ENCODE peak calls at places on chromosome 4, in six cellular contexts. B, X, U, P, G and R are unnamed samples.

GRCh38 chr4:166012129-166013078 is 139.4 kb downstream of the TLL1 start:
- DNase-seq in B (peak; percentile 71), X (no peak), U (no peak), P (no peak), G (no peak), R (no peak)

GRCh38 chr4:37837446-37837845 is 11.0 kb downstream of the PGM2 start:
- DNase-seq in B (peak; percentile 22), X (no peak), U (no peak), P (no peak), G (no peak), R (no peak)

GRCh38 chr4:86498560-86499166 is 95.5 kb upstream of the PTPN13 start:
- DNase-seq in B (peak; percentile 71), X (no peak), U (no peak), P (no peak), G (peak; percentile 13), R (no peak)

GRCh38 chr4:53150631-53151488 is 215.0 kb downstream of the SCFD2 start:
- DNase-seq in B (no peak), X (no peak), U (no peak), P (no peak), G (no peak), R (no peak)

GRCh38 chr4:2416564-2417195 is 1.8 kb downstream of the ZFYVE28 start:
- DNase-seq in B (no peak), X (no peak), U (peak; percentile 30), P (no peak), G (peak; percentile 27), R (no peak)

GRCh38 chr4:174084981-174085380 is 198.5 kb downstream of the FBXO8 start:
- DNase-seq in B (no peak), X (no peak), U (no peak), P (no peak), G (no peak), R (no peak)

GRCh38 chr4:153233761-153234371 is 29.6 kb downstream of the TRIM2 start:
- DNase-seq in B (peak; percentile 90), X (peak; percentile 57), U (no peak), P (no peak), G (no peak), R (no peak)

GRCh38 chr4:185384877-185385465 is 10.8 kb downstream of the LRP2BP start:
- DNase-seq in B (no peak), X (no peak), U (no peak), P (no peak), G (no peak), R (no peak)

GRCh38 chr4:2252530-2252924 is 9.4 kb downstream of the MXD4 start:
- DNase-seq in B (no peak), X (no peak), U (no peak), P (peak; percentile 44), G (peak; percentile 2), R (no peak)

GRCh38 chr4:115580901-115581300 is 467.5 kb upstream of the NDST4 start:
- DNase-seq in B (no peak), X (no peak), U (no peak), P (no peak), G (no peak), R (no peak)

GRCh38 chr4:77861500-77861899 is 1.1 kb upstream of the MRPL1 start:
- DNase-seq in B (no peak), X (no peak), U (no peak), P (no peak), G (no peak), R (no peak)

GRCh38 chr4:91448668-91449330 is 855.0 kb upstream of the GRID2 start:
- DNase-seq in B (peak; percentile 53), X (no peak), U (no peak), P (no peak), G (no peak), R (no peak)

GRCh38 chr4:40227284-40227683 is 30.5 kb downstream of the RHOH start:
- DNase-seq in B (no peak), X (no peak), U (no peak), P (no peak), G (no peak), R (no peak)
- TF ChIP-seq CTCF in B (no peak), X (no peak), U (no peak), P (no peak), G (no peak), R (no peak)

GRCh38 chr4:134024251-134024650 is 177.3 kb downstream of the PABPC4L start:
- DNase-seq in B (peak; percentile 23), X (no peak), U (no peak), P (no peak), G (peak; percentile 4), R (no peak)
- TF ChIP-seq CTCF in B (peak; percentile 54), X (no peak), U (no peak), P (no peak), G (peak; percentile 53), R (peak; percentile 45)

GRCh38 chr4:7650606-7651400 is 216.1 kb upstream of the PSAPL1 start:
- DNase-seq in B (peak; percentile 62), X (no peak), U (no peak), P (no peak), G (peak; percentile 42), R (no peak)
- TF ChIP-seq CTCF in B (peak; percentile 44), X (no peak), U (no peak), P (no peak), G (no peak), R (no peak)

GRCh38 chr4:26060286-26060685 is 146.3 kb downstream of the SMIM20 start:
- DNase-seq in B (peak; percentile 41), X (no peak), U (no peak), P (no peak), G (no peak), R (no peak)

GRCh38 chr4:26059391-26060154 is 145.6 kb downstream of the SMIM20 start:
- DNase-seq in B (no peak), X (no peak), U (no peak), P (no peak), G (no peak), R (no peak)

GRCh38 chr4:26062221-26062620 is 148.2 kb downstream of the SMIM20 start:
- DNase-seq in B (no peak), X (no peak), U (no peak), P (no peak), G (no peak), R (no peak)

GRCh38 chr4:26058537-26058936 is 144.5 kb downstream of the SMIM20 start:
- DNase-seq in B (no peak), X (no peak), U (no peak), P (no peak), G (no peak), R (no peak)

GRCh38 chr4:26061248-26061986 is 147.4 kb downstream of the SMIM20 start:
- DNase-seq in B (peak; percentile 77), X (no peak), U (no peak), P (no peak), G (peak; percentile 16), R (no peak)
- TF ChIP-seq CTCF in B (peak; percentile 75), X (peak; percentile 13), U (no peak), P (peak; percentile 39), G (peak; percentile 54), R (peak; percentile 68)

GRCh38 chr4:31366041-31366440 is 645.9 kb downstream of the PCDH7 start:
- DNase-seq in B (peak; percentile 61), X (no peak), U (no peak), P (no peak), G (no peak), R (no peak)

GRCh38 chr4:31375936-31376335 is 655.8 kb downstream of the PCDH7 start:
- DNase-seq in B (no peak), X (no peak), U (no peak), P (no peak), G (no peak), R (no peak)

GRCh38 chr4:31365006-31365690 is 645.0 kb downstream of the PCDH7 start:
- DNase-seq in B (no peak), X (no peak), U (no peak), P (no peak), G (no peak), R (no peak)

DNA sequence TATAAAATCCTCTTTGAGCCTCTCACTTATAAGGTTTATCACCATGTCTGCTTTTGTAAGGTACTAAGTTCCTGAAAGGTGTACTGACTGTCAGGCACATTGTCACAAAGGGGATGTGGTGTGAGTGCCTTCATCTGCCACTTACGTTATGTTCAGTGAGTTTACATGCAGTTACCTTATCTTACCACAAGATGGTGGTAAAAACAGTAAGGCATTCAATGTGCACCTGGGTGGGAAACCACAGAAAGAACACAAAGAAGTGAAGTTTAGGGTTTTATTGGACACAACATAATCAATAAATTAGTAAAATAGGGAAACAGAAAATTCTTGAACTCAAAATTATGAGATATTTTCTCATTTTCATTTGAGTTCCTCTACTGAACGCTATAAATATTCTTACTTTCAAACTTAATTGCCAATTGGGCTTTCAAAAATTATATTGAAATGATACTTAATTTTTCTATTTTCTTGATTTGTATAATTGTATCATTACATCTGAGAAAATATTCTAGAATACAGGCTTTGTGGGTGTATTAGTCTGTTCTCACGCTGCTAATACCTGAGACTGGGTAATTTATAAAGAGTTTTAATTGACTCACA is 650.8 kb downstream of the PCDH7 start:
- DNase-seq in B (peak; percentile 75), X (no peak), U (no peak), P (no peak), G (peak; percentile 5), R (no peak)
- TF ChIP-seq CTCF in B (peak; percentile 77), X (peak; percentile 44), U (peak; percentile 51), P (peak; percentile 75), G (peak; percentile 87), R (peak; percentile 88)